ENCODE peak calls at places on chromosomes 4 and X, in six cellular contexts. C, V, I, B, M and H are unnamed samples.

GRCh38 chr4:58301384-58301783 is 1191.2 kb upstream of the IGFBP7 start:
- DNase-seq in C (peak; percentile 2), B (no peak), V (no peak), M (peak; percentile 24), I (no peak), H (no peak)

GRCh38 chrX:53918697-53919096 is 125.6 kb downstream of the PHF8 start:
- DNase-seq in M (no peak), B (no peak), C (peak; percentile 3), I (no peak), V (no peak), H (no peak)

GRCh38 chr4:186500721-186501304 is 54.6 kb downstream of the MTNR1A start:
- DNase-seq in I (peak; percentile 36), M (no peak), B (no peak), C (peak; percentile 51), V (no peak), H (no peak)

GRCh38 chrX:78708171-78708570 is 39.3 kb upstream of the LPAR4 start:
- DNase-seq in V (no peak), B (no peak), M (peak; percentile 48), C (peak; percentile 72), I (peak; percentile 46), H (no peak)

GRCh38 chr4:181959121-181959520 is 284.1 kb upstream of the TENM3 start:
- DNase-seq in B (no peak), C (peak; percentile 86), I (no peak), V (no peak), M (no peak), H (no peak)

GRCh38 chr4:113534698-113535097 is 226.8 kb downstream of the CAMK2D start:
- DNase-seq in M (no peak), V (no peak), I (no peak), C (peak; percentile 49), B (no peak), H (no peak)

GRCh38 chrX:150664290-150664689 is 28.9 kb upstream of the MTMR1 start:
- DNase-seq in B (peak; percentile 41), M (no peak), I (no peak), V (no peak), C (peak; percentile 16), H (no peak)

GRCh38 chr4:71635094-71635493 is 148.8 kb downstream of the GC start:
- DNase-seq in V (no peak), I (no peak), C (no peak), M (no peak), B (no peak), H (no peak)

GRCh38 chrX:48025561-48025960 is 18.8 kb downstream of the SPACA5 start:
- DNase-seq in B (no peak), I (peak; percentile 48), M (peak; percentile 71), V (no peak), C (peak; percentile 76), H (no peak)

GRCh38 chrX:132737743-132738142 is 220.7 kb downstream of the HS6ST2 start:
- DNase-seq in B (peak; percentile 36), V (no peak), M (no peak), I (no peak), C (no peak), H (no peak)

GRCh38 chr4:65546882-65547281 is 123.4 kb downstream of the EPHA5 start:
- DNase-seq in M (no peak), V (no peak), C (no peak), B (no peak), I (no peak), H (no peak)

GRCh38 chr4:123673971-123674370 is 277.4 kb downstream of the SPRY1 start:
- DNase-seq in M (no peak), I (no peak), C (peak; percentile 16), V (no peak), B (no peak), H (no peak)

GRCh38 chr4:91909963-91910362 is 393.8 kb upstream of the GRID2 start:
- DNase-seq in V (no peak), B (no peak), I (no peak), M (no peak), C (no peak), H (no peak)

GRCh38 chr4:6751611-6752485 is 30.7 kb upstream of the KIAA0232 start:
- DNase-seq in V (no peak), B (no peak), I (no peak), M (no peak), C (no peak), H (no peak)

GRCh38 chrX:69808375-69808774 is 192.5 kb downstream of the EDA start:
- DNase-seq in I (no peak), C (no peak), B (no peak), M (no peak), V (no peak), H (no peak)

GRCh38 chrX:129593137-129593536 is 53.1 kb downstream of the OCRL start:
- DNase-seq in V (no peak), I (no peak), M (no peak), B (no peak), C (peak; percentile 81), H (no peak)

GRCh38 chr4:163003979-163004378 is 162.7 kb downstream of the NAF1 start:
- DNase-seq in C (no peak), M (no peak), V (no peak), I (no peak), B (no peak), H (no peak)

GRCh38 chr4:72205831-72206230 is 174.0 kb downstream of the NPFFR2 start:
- DNase-seq in M (no peak), I (no peak), C (no peak), B (no peak), V (no peak), H (no peak)

GRCh38 chrX:67296395-67296794 is 247.4 kb upstream of the AR start:
- DNase-seq in V (no peak), M (no peak), I (no peak), B (no peak), C (no peak), H (no peak)

GRCh38 chr4:3465698-3466671 is 2.9 kb downstream of the DOK7 start:
- DNase-seq in V (no peak), C (no peak), M (peak; percentile 76), B (no peak), I (peak; percentile 74), H (no peak)
- TF ChIP-seq CTCF in V (no peak), C (peak; percentile 38), M (peak; percentile 60), B (no peak), I (peak; percentile 73), H (no peak)

DNA sequence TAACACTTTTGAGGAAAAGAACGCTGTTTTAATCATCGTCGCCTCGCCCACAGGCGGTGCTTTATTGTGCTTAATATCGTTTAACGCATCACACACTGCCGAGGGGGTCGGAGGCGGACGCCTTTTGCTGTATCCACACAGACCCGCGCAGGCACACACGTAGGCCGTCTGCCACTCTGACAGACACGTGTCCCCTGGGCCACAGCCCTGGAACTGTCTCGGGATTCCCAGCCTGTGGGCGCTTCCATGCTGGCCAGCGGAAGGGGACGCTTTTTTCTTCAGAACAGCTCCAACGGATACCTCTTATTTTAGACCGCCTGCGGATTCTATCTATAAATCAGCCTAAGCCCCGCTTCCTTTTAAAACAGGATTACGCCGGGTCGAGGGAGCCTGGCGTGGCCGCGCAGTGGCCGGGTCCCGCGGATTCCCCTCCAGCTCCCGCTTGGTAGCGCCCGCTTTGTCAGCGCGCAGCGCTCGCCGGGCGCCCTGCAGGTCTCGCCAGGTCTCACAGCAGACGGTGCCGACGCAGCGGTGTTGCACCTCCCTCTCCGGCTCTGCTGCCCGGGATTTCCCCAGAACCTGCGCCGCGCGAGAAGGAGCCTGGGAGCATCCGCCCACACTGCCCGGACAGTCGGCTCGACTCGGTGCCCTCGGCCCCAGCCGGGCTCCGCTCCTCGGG is at the start of gene NOCT:
- DNase-seq in C (peak; percentile 97), B (peak; percentile 93), M (peak; percentile 95), I (peak; percentile 87), V (peak; percentile 97), H (peak; percentile 86)
- TF ChIP-seq CTCF in C (no peak), B (peak; percentile 11), M (no peak), I (no peak), V (no peak), H (no peak)

GRCh38 chrX:15384304-15384703 is at the start of gene VEGFD:
- DNase-seq in I (no peak), V (no peak), M (no peak), B (no peak), C (peak; percentile 73), H (no peak)

GRCh38 chrX:15376956-15377355 is 7.3 kb downstream of the VEGFD start:
- DNase-seq in I (no peak), C (peak; percentile 19), V (no peak), B (no peak), M (no peak), H (no peak)

DNA sequence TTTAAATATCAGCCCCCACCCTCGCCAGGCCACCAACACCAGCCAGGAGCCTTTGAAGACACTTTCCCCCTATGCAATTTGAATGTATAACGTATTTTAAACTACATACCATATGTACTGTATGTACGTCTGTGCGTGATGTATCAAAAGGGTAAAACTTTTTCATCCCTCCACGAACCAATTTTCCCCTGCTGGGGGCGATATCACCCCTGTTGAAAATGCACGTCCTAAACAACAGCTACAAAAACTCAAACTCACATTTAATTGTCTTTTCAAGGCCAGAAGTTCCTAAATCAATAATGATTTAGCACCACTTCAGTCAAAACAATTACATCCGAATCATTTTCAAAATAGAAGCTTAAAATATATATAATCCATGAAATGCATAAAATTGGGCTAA is 1.4 kb downstream of the VEGFD start:
- DNase-seq in V (no peak), I (no peak), C (no peak), M (peak; percentile 29), B (no peak), H (no peak)
- TF ChIP-seq CTCF in V (no peak), I (peak; percentile 63), C (peak; percentile 39), M (peak; percentile 64), B (no peak), H (no peak)

GRCh38 chr4:98928505-98929340 is at the start of gene EIF4E:
- DNase-seq in C (peak; percentile 100), B (peak; percentile 99), M (peak; percentile 98), V (peak; percentile 99), I (peak; percentile 98), H (peak; percentile 83)
- TF ChIP-seq CTCF in C (peak; percentile 25), B (no peak), M (peak; percentile 32), V (no peak), I (no peak), H (no peak)

DNA sequence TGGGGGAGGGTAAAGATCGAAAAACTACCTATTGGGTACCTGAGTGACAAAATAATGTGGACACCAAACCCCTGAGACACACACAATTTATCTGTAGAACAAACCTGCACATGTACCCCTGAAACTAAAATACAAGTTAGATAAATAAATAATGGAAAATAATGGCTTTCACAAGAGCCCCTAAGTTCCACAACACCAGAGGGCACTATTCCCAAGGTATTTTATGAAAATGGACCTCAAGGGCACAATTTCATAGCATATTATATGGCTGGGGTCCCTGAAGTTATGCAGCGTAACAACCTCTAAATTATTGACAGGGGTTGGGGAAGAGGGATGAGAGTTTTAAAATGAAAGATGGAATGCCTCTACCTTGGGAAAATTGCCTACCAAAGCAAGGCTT is 81.3 kb upstream of the TMEM33 start:
- DNase-seq in B (no peak), V (no peak), M (no peak), C (peak; percentile 7), I (no peak), H (no peak)
- TF ChIP-seq CTCF in B (no peak), V (no peak), M (peak; percentile 46), C (peak; percentile 37), I (peak; percentile 64), H (no peak)

GRCh38 chr4:111602848-111603247 is 542.4 kb upstream of the FAM241A start:
- DNase-seq in B (no peak), I (no peak), C (peak; percentile 34), M (no peak), V (no peak), H (no peak)
- TF ChIP-seq CTCF in B (no peak), I (no peak), C (peak; percentile 35), M (no peak), V (no peak), H (no peak)